ENCODE peak calls at places on chromosome 10, in six cellular contexts. One of them, this sample, is unnamed.
A peak's percentile ranks its signal among the peaks of the same experiment; 100 is the strongest.

GRCh38 chr10:1374501-1374900 is 318.3 kb downstream of the WDR37 start:
- DNase-seq in NCI-H748 treated with DMSO at 0.1 percent for 48 hours: no peak
- DNase-seq in H7: peak; percentile 47
- DNase-seq in activated T-cell treated with anti-CD3 and anti-CD28 coated beads for 1 hour: no peak
- DNase-seq in stimulated activated CD8-positive, alpha-beta memory T cell treated with anti-CD3 and anti-CD28 coated beads, Interleukin-7, amount 100 ng/mL, for 1 hour: no peak
- DNase-seq in NCI-H1092 treated with DMSO at 0.1 percent for 48 hours: no peak
- DNase-seq in this sample: no peak

GRCh38 chr10:103812431-103812830 is 42.9 kb downstream of the SH3PXD2A start:
- DNase-seq in NCI-H748 treated with DMSO at 0.1 percent for 48 hours: no peak
- DNase-seq in H7: no peak
- DNase-seq in activated T-cell treated with anti-CD3 and anti-CD28 coated beads for 1 hour: no peak
- DNase-seq in stimulated activated CD8-positive, alpha-beta memory T cell treated with anti-CD3 and anti-CD28 coated beads, Interleukin-7, amount 100 ng/mL, for 1 hour: no peak
- DNase-seq in NCI-H1092 treated with DMSO at 0.1 percent for 48 hours: no peak
- DNase-seq in this sample: no peak

GRCh38 chr10:101967119-101967518 is 88.9 kb downstream of the ARMH3 start:
- DNase-seq in NCI-H748 treated with DMSO at 0.1 percent for 48 hours: no peak
- DNase-seq in H7: no peak
- DNase-seq in activated T-cell treated with anti-CD3 and anti-CD28 coated beads for 1 hour: no peak
- DNase-seq in stimulated activated CD8-positive, alpha-beta memory T cell treated with anti-CD3 and anti-CD28 coated beads, Interleukin-7, amount 100 ng/mL, for 1 hour: no peak
- DNase-seq in NCI-H1092 treated with DMSO at 0.1 percent for 48 hours: no peak
- DNase-seq in this sample: no peak

GRCh38 chr10:15311885-15312280 is 59.2 kb downstream of the FAM171A1 start:
- DNase-seq in NCI-H748 treated with DMSO at 0.1 percent for 48 hours: no peak
- DNase-seq in H7: no peak
- DNase-seq in activated T-cell treated with anti-CD3 and anti-CD28 coated beads for 1 hour: no peak
- DNase-seq in stimulated activated CD8-positive, alpha-beta memory T cell treated with anti-CD3 and anti-CD28 coated beads, Interleukin-7, amount 100 ng/mL, for 1 hour: no peak
- DNase-seq in NCI-H1092 treated with DMSO at 0.1 percent for 48 hours: no peak
- DNase-seq in this sample: no peak

GRCh38 chr10:124727389-124727960 is 16.7 kb downstream of the FAM53B start:
- DNase-seq in NCI-H748 treated with DMSO at 0.1 percent for 48 hours: no peak
- DNase-seq in H7: no peak
- DNase-seq in activated T-cell treated with anti-CD3 and anti-CD28 coated beads for 1 hour: no peak
- DNase-seq in stimulated activated CD8-positive, alpha-beta memory T cell treated with anti-CD3 and anti-CD28 coated beads, Interleukin-7, amount 100 ng/mL, for 1 hour: no peak
- DNase-seq in NCI-H1092 treated with DMSO at 0.1 percent for 48 hours: no peak
- DNase-seq in this sample: no peak

GRCh38 chr10:63553031-63553430 is 31.8 kb downstream of the REEP3 start:
- DNase-seq in NCI-H748 treated with DMSO at 0.1 percent for 48 hours: no peak
- DNase-seq in H7: no peak
- DNase-seq in activated T-cell treated with anti-CD3 and anti-CD28 coated beads for 1 hour: no peak
- DNase-seq in stimulated activated CD8-positive, alpha-beta memory T cell treated with anti-CD3 and anti-CD28 coated beads, Interleukin-7, amount 100 ng/mL, for 1 hour: no peak
- DNase-seq in NCI-H1092 treated with DMSO at 0.1 percent for 48 hours: no peak
- DNase-seq in this sample: no peak

GRCh38 chr10:103696094-103696410 is 159.3 kb downstream of the SH3PXD2A start:
- DNase-seq in NCI-H748 treated with DMSO at 0.1 percent for 48 hours: no peak
- DNase-seq in H7: no peak
- DNase-seq in activated T-cell treated with anti-CD3 and anti-CD28 coated beads for 1 hour: no peak
- DNase-seq in stimulated activated CD8-positive, alpha-beta memory T cell treated with anti-CD3 and anti-CD28 coated beads, Interleukin-7, amount 100 ng/mL, for 1 hour: no peak
- DNase-seq in NCI-H1092 treated with DMSO at 0.1 percent for 48 hours: no peak
- DNase-seq in this sample: no peak

GRCh38 chr10:5522913-5523560 is 1.7 kb upstream of the CALML3 start:
- DNase-seq in NCI-H748 treated with DMSO at 0.1 percent for 48 hours: no peak
- DNase-seq in H7: no peak
- DNase-seq in activated T-cell treated with anti-CD3 and anti-CD28 coated beads for 1 hour: no peak
- DNase-seq in stimulated activated CD8-positive, alpha-beta memory T cell treated with anti-CD3 and anti-CD28 coated beads, Interleukin-7, amount 100 ng/mL, for 1 hour: no peak
- DNase-seq in NCI-H1092 treated with DMSO at 0.1 percent for 48 hours: no peak
- DNase-seq in this sample: no peak

GRCh38 chr10:38127812-38128211 is 33.7 kb downstream of the ZNF37A start:
- DNase-seq in NCI-H748 treated with DMSO at 0.1 percent for 48 hours: no peak
- DNase-seq in H7: no peak
- DNase-seq in activated T-cell treated with anti-CD3 and anti-CD28 coated beads for 1 hour: no peak
- DNase-seq in stimulated activated CD8-positive, alpha-beta memory T cell treated with anti-CD3 and anti-CD28 coated beads, Interleukin-7, amount 100 ng/mL, for 1 hour: no peak
- DNase-seq in NCI-H1092 treated with DMSO at 0.1 percent for 48 hours: no peak
- DNase-seq in this sample: no peak

GRCh38 chr10:4266387-4267083 is 481.5 kb upstream of the KLF6 start:
- DNase-seq in NCI-H748 treated with DMSO at 0.1 percent for 48 hours: no peak
- DNase-seq in H7: no peak
- DNase-seq in activated T-cell treated with anti-CD3 and anti-CD28 coated beads for 1 hour: no peak
- DNase-seq in stimulated activated CD8-positive, alpha-beta memory T cell treated with anti-CD3 and anti-CD28 coated beads, Interleukin-7, amount 100 ng/mL, for 1 hour: no peak
- DNase-seq in NCI-H1092 treated with DMSO at 0.1 percent for 48 hours: no peak
- DNase-seq in this sample: no peak

GRCh38 chr10:91415816-91416215 is 5.7 kb downstream of the HECTD2 start:
- DNase-seq in NCI-H748 treated with DMSO at 0.1 percent for 48 hours: no peak
- DNase-seq in H7: no peak
- DNase-seq in activated T-cell treated with anti-CD3 and anti-CD28 coated beads for 1 hour: no peak
- DNase-seq in stimulated activated CD8-positive, alpha-beta memory T cell treated with anti-CD3 and anti-CD28 coated beads, Interleukin-7, amount 100 ng/mL, for 1 hour: no peak
- DNase-seq in NCI-H1092 treated with DMSO at 0.1 percent for 48 hours: no peak
- DNase-seq in this sample: no peak

GRCh38 chr10:99659868-99660366 is 608 bp downstream of the ENTPD7 start:
- DNase-seq in NCI-H748 treated with DMSO at 0.1 percent for 48 hours: peak; percentile 17
- DNase-seq in H7: no peak
- DNase-seq in activated T-cell treated with anti-CD3 and anti-CD28 coated beads for 1 hour: no peak
- DNase-seq in stimulated activated CD8-positive, alpha-beta memory T cell treated with anti-CD3 and anti-CD28 coated beads, Interleukin-7, amount 100 ng/mL, for 1 hour: no peak
- DNase-seq in NCI-H1092 treated with DMSO at 0.1 percent for 48 hours: no peak
- DNase-seq in this sample: no peak

GRCh38 chr10:77318739-77319138 is 318.9 kb downstream of the KCNMA1 start:
- DNase-seq in NCI-H748 treated with DMSO at 0.1 percent for 48 hours: no peak
- DNase-seq in H7: no peak
- DNase-seq in activated T-cell treated with anti-CD3 and anti-CD28 coated beads for 1 hour: no peak
- DNase-seq in stimulated activated CD8-positive, alpha-beta memory T cell treated with anti-CD3 and anti-CD28 coated beads, Interleukin-7, amount 100 ng/mL, for 1 hour: no peak
- DNase-seq in NCI-H1092 treated with DMSO at 0.1 percent for 48 hours: no peak
- DNase-seq in this sample: no peak

GRCh38 chr10:32985341-32985764 is 27.3 kb upstream of the ITGB1 start:
- DNase-seq in NCI-H748 treated with DMSO at 0.1 percent for 48 hours: no peak
- DNase-seq in H7: no peak
- DNase-seq in activated T-cell treated with anti-CD3 and anti-CD28 coated beads for 1 hour: no peak
- DNase-seq in stimulated activated CD8-positive, alpha-beta memory T cell treated with anti-CD3 and anti-CD28 coated beads, Interleukin-7, amount 100 ng/mL, for 1 hour: no peak
- DNase-seq in NCI-H1092 treated with DMSO at 0.1 percent for 48 hours: no peak
- DNase-seq in this sample: no peak

GRCh38 chr10:62647375-62648092 is 157.0 kb upstream of the ADO start:
- DNase-seq in NCI-H748 treated with DMSO at 0.1 percent for 48 hours: no peak
- DNase-seq in H7: no peak
- DNase-seq in activated T-cell treated with anti-CD3 and anti-CD28 coated beads for 1 hour: no peak
- DNase-seq in stimulated activated CD8-positive, alpha-beta memory T cell treated with anti-CD3 and anti-CD28 coated beads, Interleukin-7, amount 100 ng/mL, for 1 hour: no peak
- DNase-seq in NCI-H1092 treated with DMSO at 0.1 percent for 48 hours: no peak
- DNase-seq in this sample: no peak

GRCh38 chr10:114729103-114729659 is 71.1 kb upstream of the ABLIM1 start:
- DNase-seq in NCI-H748 treated with DMSO at 0.1 percent for 48 hours: no peak
- DNase-seq in H7: no peak
- DNase-seq in activated T-cell treated with anti-CD3 and anti-CD28 coated beads for 1 hour: no peak
- DNase-seq in stimulated activated CD8-positive, alpha-beta memory T cell treated with anti-CD3 and anti-CD28 coated beads, Interleukin-7, amount 100 ng/mL, for 1 hour: no peak
- DNase-seq in NCI-H1092 treated with DMSO at 0.1 percent for 48 hours: no peak
- DNase-seq in this sample: no peak

GRCh38 chr10:116170815-116171250 is 102.2 kb downstream of the GFRA1 start:
- DNase-seq in NCI-H748 treated with DMSO at 0.1 percent for 48 hours: no peak
- DNase-seq in H7: peak; percentile 32
- DNase-seq in activated T-cell treated with anti-CD3 and anti-CD28 coated beads for 1 hour: no peak
- DNase-seq in stimulated activated CD8-positive, alpha-beta memory T cell treated with anti-CD3 and anti-CD28 coated beads, Interleukin-7, amount 100 ng/mL, for 1 hour: no peak
- DNase-seq in NCI-H1092 treated with DMSO at 0.1 percent for 48 hours: no peak
- DNase-seq in this sample: no peak

GRCh38 chr10:89206402-89207180 is 526 bp downstream of the CH25H start:
- DNase-seq in NCI-H748 treated with DMSO at 0.1 percent for 48 hours: peak; percentile 25
- DNase-seq in H7: peak; percentile 53
- DNase-seq in activated T-cell treated with anti-CD3 and anti-CD28 coated beads for 1 hour: peak; percentile 6
- DNase-seq in stimulated activated CD8-positive, alpha-beta memory T cell treated with anti-CD3 and anti-CD28 coated beads, Interleukin-7, amount 100 ng/mL, for 1 hour: no peak
- DNase-seq in NCI-H1092 treated with DMSO at 0.1 percent for 48 hours: no peak
- DNase-seq in this sample: no peak

GRCh38 chr10:22959950-22960349 is 32.1 kb downstream of the ARMC3 start:
- DNase-seq in NCI-H748 treated with DMSO at 0.1 percent for 48 hours: no peak
- DNase-seq in H7: no peak
- DNase-seq in activated T-cell treated with anti-CD3 and anti-CD28 coated beads for 1 hour: no peak
- DNase-seq in stimulated activated CD8-positive, alpha-beta memory T cell treated with anti-CD3 and anti-CD28 coated beads, Interleukin-7, amount 100 ng/mL, for 1 hour: no peak
- DNase-seq in NCI-H1092 treated with DMSO at 0.1 percent for 48 hours: no peak
- DNase-seq in this sample: no peak

GRCh38 chr10:98790817-98791216 is 344.1 kb upstream of the HPS1 start:
- DNase-seq in NCI-H748 treated with DMSO at 0.1 percent for 48 hours: no peak
- DNase-seq in H7: peak; percentile 30
- DNase-seq in activated T-cell treated with anti-CD3 and anti-CD28 coated beads for 1 hour: no peak
- DNase-seq in stimulated activated CD8-positive, alpha-beta memory T cell treated with anti-CD3 and anti-CD28 coated beads, Interleukin-7, amount 100 ng/mL, for 1 hour: no peak
- DNase-seq in NCI-H1092 treated with DMSO at 0.1 percent for 48 hours: peak; percentile 7
- DNase-seq in this sample: no peak

GRCh38 chr10:95755511-95756004 is 405 bp upstream of the ENTPD1 start:
- DNase-seq in NCI-H748 treated with DMSO at 0.1 percent for 48 hours: no peak
- DNase-seq in H7: peak; percentile 56
- DNase-seq in activated T-cell treated with anti-CD3 and anti-CD28 coated beads for 1 hour: no peak
- DNase-seq in stimulated activated CD8-positive, alpha-beta memory T cell treated with anti-CD3 and anti-CD28 coated beads, Interleukin-7, amount 100 ng/mL, for 1 hour: no peak
- DNase-seq in NCI-H1092 treated with DMSO at 0.1 percent for 48 hours: no peak
- DNase-seq in this sample: no peak

GRCh38 chr10:114057845-114058244 is 14.2 kb downstream of the ADRB1 start:
- DNase-seq in NCI-H748 treated with DMSO at 0.1 percent for 48 hours: no peak
- DNase-seq in H7: no peak
- DNase-seq in activated T-cell treated with anti-CD3 and anti-CD28 coated beads for 1 hour: no peak
- DNase-seq in stimulated activated CD8-positive, alpha-beta memory T cell treated with anti-CD3 and anti-CD28 coated beads, Interleukin-7, amount 100 ng/mL, for 1 hour: no peak
- DNase-seq in NCI-H1092 treated with DMSO at 0.1 percent for 48 hours: no peak
- DNase-seq in this sample: no peak

GRCh38 chr10:98030093-98030821 is at the start of gene CRTAC1:
- DNase-seq in NCI-H748 treated with DMSO at 0.1 percent for 48 hours: peak; percentile 46
- DNase-seq in H7: peak; percentile 99
- DNase-seq in activated T-cell treated with anti-CD3 and anti-CD28 coated beads for 1 hour: no peak
- DNase-seq in stimulated activated CD8-positive, alpha-beta memory T cell treated with anti-CD3 and anti-CD28 coated beads, Interleukin-7, amount 100 ng/mL, for 1 hour: no peak
- DNase-seq in NCI-H1092 treated with DMSO at 0.1 percent for 48 hours: peak; percentile 65
- DNase-seq in this sample: peak; percentile 44

GRCh38 chr10:102713483-102713813 is 749 bp downstream of the ARL3 start:
- DNase-seq in NCI-H748 treated with DMSO at 0.1 percent for 48 hours: no peak
- DNase-seq in H7: no peak
- DNase-seq in activated T-cell treated with anti-CD3 and anti-CD28 coated beads for 1 hour: peak; percentile 49
- DNase-seq in stimulated activated CD8-positive, alpha-beta memory T cell treated with anti-CD3 and anti-CD28 coated beads, Interleukin-7, amount 100 ng/mL, for 1 hour: no peak
- DNase-seq in NCI-H1092 treated with DMSO at 0.1 percent for 48 hours: no peak
- DNase-seq in this sample: no peak

GRCh38 chr10:88152720-88153119 is 289.3 kb downstream of the PTEN start:
- DNase-seq in NCI-H748 treated with DMSO at 0.1 percent for 48 hours: no peak
- DNase-seq in H7: no peak
- DNase-seq in activated T-cell treated with anti-CD3 and anti-CD28 coated beads for 1 hour: no peak
- DNase-seq in stimulated activated CD8-positive, alpha-beta memory T cell treated with anti-CD3 and anti-CD28 coated beads, Interleukin-7, amount 100 ng/mL, for 1 hour: no peak
- DNase-seq in NCI-H1092 treated with DMSO at 0.1 percent for 48 hours: no peak
- DNase-seq in this sample: no peak

GRCh38 chr10:71840177-71840711 is 10.8 kb downstream of the PSAP start:
- DNase-seq in NCI-H748 treated with DMSO at 0.1 percent for 48 hours: peak; percentile 7
- DNase-seq in H7: peak; percentile 92
- DNase-seq in activated T-cell treated with anti-CD3 and anti-CD28 coated beads for 1 hour: no peak
- DNase-seq in stimulated activated CD8-positive, alpha-beta memory T cell treated with anti-CD3 and anti-CD28 coated beads, Interleukin-7, amount 100 ng/mL, for 1 hour: no peak
- DNase-seq in NCI-H1092 treated with DMSO at 0.1 percent for 48 hours: peak; percentile 55
- DNase-seq in this sample: peak; percentile 56

GRCh38 chr10:131617113-131617877 is 283.5 kb upstream of the PPP2R2D start:
- DNase-seq in NCI-H748 treated with DMSO at 0.1 percent for 48 hours: no peak
- DNase-seq in H7: peak; percentile 78
- DNase-seq in activated T-cell treated with anti-CD3 and anti-CD28 coated beads for 1 hour: no peak
- DNase-seq in stimulated activated CD8-positive, alpha-beta memory T cell treated with anti-CD3 and anti-CD28 coated beads, Interleukin-7, amount 100 ng/mL, for 1 hour: no peak
- DNase-seq in NCI-H1092 treated with DMSO at 0.1 percent for 48 hours: no peak
- DNase-seq in this sample: no peak

GRCh38 chr10:122476034-122476695 is 14.8 kb downstream of the HTRA1 start:
- DNase-seq in NCI-H748 treated with DMSO at 0.1 percent for 48 hours: no peak
- DNase-seq in H7: no peak
- DNase-seq in activated T-cell treated with anti-CD3 and anti-CD28 coated beads for 1 hour: no peak
- DNase-seq in stimulated activated CD8-positive, alpha-beta memory T cell treated with anti-CD3 and anti-CD28 coated beads, Interleukin-7, amount 100 ng/mL, for 1 hour: no peak
- DNase-seq in NCI-H1092 treated with DMSO at 0.1 percent for 48 hours: no peak
- DNase-seq in this sample: no peak

GRCh38 chr10:4475796-4476195 is 350.2 kb upstream of the AKR1E2 start:
- DNase-seq in NCI-H748 treated with DMSO at 0.1 percent for 48 hours: no peak
- DNase-seq in H7: no peak
- DNase-seq in activated T-cell treated with anti-CD3 and anti-CD28 coated beads for 1 hour: no peak
- DNase-seq in stimulated activated CD8-positive, alpha-beta memory T cell treated with anti-CD3 and anti-CD28 coated beads, Interleukin-7, amount 100 ng/mL, for 1 hour: no peak
- DNase-seq in NCI-H1092 treated with DMSO at 0.1 percent for 48 hours: no peak
- DNase-seq in this sample: no peak

GRCh38 chr10:52539463-52539862 is 225.4 kb downstream of the DKK1 start:
- DNase-seq in NCI-H748 treated with DMSO at 0.1 percent for 48 hours: no peak
- DNase-seq in H7: no peak
- DNase-seq in activated T-cell treated with anti-CD3 and anti-CD28 coated beads for 1 hour: no peak
- DNase-seq in stimulated activated CD8-positive, alpha-beta memory T cell treated with anti-CD3 and anti-CD28 coated beads, Interleukin-7, amount 100 ng/mL, for 1 hour: no peak
- DNase-seq in NCI-H1092 treated with DMSO at 0.1 percent for 48 hours: no peak
- DNase-seq in this sample: no peak

GRCh38 chr10:70925377-70926214 is 37.2 kb upstream of the PCBD1 start:
- DNase-seq in NCI-H748 treated with DMSO at 0.1 percent for 48 hours: peak; percentile 3
- DNase-seq in H7: peak; percentile 98
- DNase-seq in activated T-cell treated with anti-CD3 and anti-CD28 coated beads for 1 hour: peak; percentile 38
- DNase-seq in stimulated activated CD8-positive, alpha-beta memory T cell treated with anti-CD3 and anti-CD28 coated beads, Interleukin-7, amount 100 ng/mL, for 1 hour: no peak
- DNase-seq in NCI-H1092 treated with DMSO at 0.1 percent for 48 hours: no peak
- DNase-seq in this sample: no peak

GRCh38 chr10:127013696-127014095 is 108.5 kb downstream of the DOCK1 start:
- DNase-seq in NCI-H748 treated with DMSO at 0.1 percent for 48 hours: no peak
- DNase-seq in H7: no peak
- DNase-seq in activated T-cell treated with anti-CD3 and anti-CD28 coated beads for 1 hour: no peak
- DNase-seq in stimulated activated CD8-positive, alpha-beta memory T cell treated with anti-CD3 and anti-CD28 coated beads, Interleukin-7, amount 100 ng/mL, for 1 hour: no peak
- DNase-seq in NCI-H1092 treated with DMSO at 0.1 percent for 48 hours: no peak
- DNase-seq in this sample: no peak

This sample was measured in NCI-H1105.